ENCODE peak calls at places on chromosome 3, in eight cellular contexts. One of them, this sample, is unnamed.

GRCh38 chr3:84547971-84548970 is 410.5 kb upstream of the CADM2 start:
- DNase-seq in NCI-H1105 treated with DMSO at 0.1 percent for 48 hours: no peak
- DNase-seq in AG20443: peak
- DNase-seq in cardiac fibroblast: peak
- DNase-seq in stimulated activated CD4-positive, alpha-beta T cell treated with anti-CD3 and anti-CD28 coated beads, Interleukin-4, amount 100 ng/mL, for 4 hours: no peak
- DNase-seq in stimulated activated naive CD8-positive, alpha-beta T cell treated with anti-CD3 and anti-CD28 coated beads, Interleukin-15, Interleukin-2, amounts not matched to agents 100 U/mL and 50 U/mL, for 24 hours: no peak
- DNase-seq in neural crest cell: peak
- DNase-seq in activated T-cell treated with anti-CD3 and anti-CD28 coated beads, Interleukin-2, amount 50 U/mL, for 24 hours: no peak
- DNase-seq in this sample: peak

GRCh38 chr3:65979152-65979551 is 59.6 kb downstream of the MAGI1 start:
- DNase-seq in NCI-H1105 treated with DMSO at 0.1 percent for 48 hours: no peak
- DNase-seq in AG20443: peak
- DNase-seq in cardiac fibroblast: peak
- DNase-seq in stimulated activated CD4-positive, alpha-beta T cell treated with anti-CD3 and anti-CD28 coated beads, Interleukin-4, amount 100 ng/mL, for 4 hours: no peak
- DNase-seq in stimulated activated naive CD8-positive, alpha-beta T cell treated with anti-CD3 and anti-CD28 coated beads, Interleukin-15, Interleukin-2, amounts not matched to agents 100 U/mL and 50 U/mL, for 24 hours: no peak
- DNase-seq in neural crest cell: no peak
- DNase-seq in activated T-cell treated with anti-CD3 and anti-CD28 coated beads, Interleukin-2, amount 50 U/mL, for 24 hours: no peak
- DNase-seq in this sample: no peak

GRCh38 chr3:194618858-194619608 is 14.2 kb downstream of the TMEM44 start:
- DNase-seq in NCI-H1105 treated with DMSO at 0.1 percent for 48 hours: no peak
- DNase-seq in AG20443: no peak
- DNase-seq in cardiac fibroblast: no peak
- DNase-seq in stimulated activated CD4-positive, alpha-beta T cell treated with anti-CD3 and anti-CD28 coated beads, Interleukin-4, amount 100 ng/mL, for 4 hours: no peak
- DNase-seq in stimulated activated naive CD8-positive, alpha-beta T cell treated with anti-CD3 and anti-CD28 coated beads, Interleukin-15, Interleukin-2, amounts not matched to agents 100 U/mL and 50 U/mL, for 24 hours: no peak
- DNase-seq in neural crest cell: no peak
- DNase-seq in activated T-cell treated with anti-CD3 and anti-CD28 coated beads, Interleukin-2, amount 50 U/mL, for 24 hours: no peak
- DNase-seq in this sample: no peak

GRCh38 chr3:134031620-134031915 is 1.8 kb upstream of the SLCO2A1 start:
- DNase-seq in NCI-H1105 treated with DMSO at 0.1 percent for 48 hours: no peak
- DNase-seq in AG20443: no peak
- DNase-seq in cardiac fibroblast: no peak
- DNase-seq in stimulated activated CD4-positive, alpha-beta T cell treated with anti-CD3 and anti-CD28 coated beads, Interleukin-4, amount 100 ng/mL, for 4 hours: no peak
- DNase-seq in stimulated activated naive CD8-positive, alpha-beta T cell treated with anti-CD3 and anti-CD28 coated beads, Interleukin-15, Interleukin-2, amounts not matched to agents 100 U/mL and 50 U/mL, for 24 hours: no peak
- DNase-seq in neural crest cell: no peak
- DNase-seq in activated T-cell treated with anti-CD3 and anti-CD28 coated beads, Interleukin-2, amount 50 U/mL, for 24 hours: no peak
- DNase-seq in this sample: no peak

GRCh38 chr3:195805181-195805580 is 6.5 kb downstream of the MUC4 start:
- DNase-seq in NCI-H1105 treated with DMSO at 0.1 percent for 48 hours: no peak
- DNase-seq in AG20443: no peak
- DNase-seq in cardiac fibroblast: no peak
- DNase-seq in stimulated activated CD4-positive, alpha-beta T cell treated with anti-CD3 and anti-CD28 coated beads, Interleukin-4, amount 100 ng/mL, for 4 hours: no peak
- DNase-seq in stimulated activated naive CD8-positive, alpha-beta T cell treated with anti-CD3 and anti-CD28 coated beads, Interleukin-15, Interleukin-2, amounts not matched to agents 100 U/mL and 50 U/mL, for 24 hours: no peak
- DNase-seq in neural crest cell: no peak
- DNase-seq in activated T-cell treated with anti-CD3 and anti-CD28 coated beads, Interleukin-2, amount 50 U/mL, for 24 hours: no peak
- DNase-seq in this sample: no peak

GRCh38 chr3:154684021-154684420 is 254.0 kb upstream of the GPR149 start:
- DNase-seq in NCI-H1105 treated with DMSO at 0.1 percent for 48 hours: no peak
- DNase-seq in AG20443: no peak
- DNase-seq in cardiac fibroblast: no peak
- DNase-seq in stimulated activated CD4-positive, alpha-beta T cell treated with anti-CD3 and anti-CD28 coated beads, Interleukin-4, amount 100 ng/mL, for 4 hours: no peak
- DNase-seq in stimulated activated naive CD8-positive, alpha-beta T cell treated with anti-CD3 and anti-CD28 coated beads, Interleukin-15, Interleukin-2, amounts not matched to agents 100 U/mL and 50 U/mL, for 24 hours: no peak
- DNase-seq in neural crest cell: no peak
- DNase-seq in activated T-cell treated with anti-CD3 and anti-CD28 coated beads, Interleukin-2, amount 50 U/mL, for 24 hours: no peak
- DNase-seq in this sample: no peak

GRCh38 chr3:58074997-58075396 is 66.8 kb downstream of the FLNB start:
- DNase-seq in NCI-H1105 treated with DMSO at 0.1 percent for 48 hours: no peak
- DNase-seq in AG20443: no peak
- DNase-seq in cardiac fibroblast: no peak
- DNase-seq in stimulated activated CD4-positive, alpha-beta T cell treated with anti-CD3 and anti-CD28 coated beads, Interleukin-4, amount 100 ng/mL, for 4 hours: peak
- DNase-seq in stimulated activated naive CD8-positive, alpha-beta T cell treated with anti-CD3 and anti-CD28 coated beads, Interleukin-15, Interleukin-2, amounts not matched to agents 100 U/mL and 50 U/mL, for 24 hours: peak
- DNase-seq in neural crest cell: no peak
- DNase-seq in activated T-cell treated with anti-CD3 and anti-CD28 coated beads, Interleukin-2, amount 50 U/mL, for 24 hours: peak
- DNase-seq in this sample: no peak

GRCh38 chr3:16614033-16615031 is 9.1 kb upstream of the DAZL start:
- DNase-seq in NCI-H1105 treated with DMSO at 0.1 percent for 48 hours: no peak
- DNase-seq in AG20443: no peak
- DNase-seq in cardiac fibroblast: no peak
- DNase-seq in stimulated activated CD4-positive, alpha-beta T cell treated with anti-CD3 and anti-CD28 coated beads, Interleukin-4, amount 100 ng/mL, for 4 hours: no peak
- DNase-seq in stimulated activated naive CD8-positive, alpha-beta T cell treated with anti-CD3 and anti-CD28 coated beads, Interleukin-15, Interleukin-2, amounts not matched to agents 100 U/mL and 50 U/mL, for 24 hours: no peak
- DNase-seq in neural crest cell: no peak
- DNase-seq in activated T-cell treated with anti-CD3 and anti-CD28 coated beads, Interleukin-2, amount 50 U/mL, for 24 hours: no peak
- DNase-seq in this sample: no peak

GRCh38 chr3:196596355-196596754 is 27.9 kb downstream of the FBXO45 start:
- DNase-seq in NCI-H1105 treated with DMSO at 0.1 percent for 48 hours: no peak
- DNase-seq in AG20443: no peak
- DNase-seq in cardiac fibroblast: no peak
- DNase-seq in stimulated activated CD4-positive, alpha-beta T cell treated with anti-CD3 and anti-CD28 coated beads, Interleukin-4, amount 100 ng/mL, for 4 hours: no peak
- DNase-seq in stimulated activated naive CD8-positive, alpha-beta T cell treated with anti-CD3 and anti-CD28 coated beads, Interleukin-15, Interleukin-2, amounts not matched to agents 100 U/mL and 50 U/mL, for 24 hours: no peak
- DNase-seq in neural crest cell: no peak
- DNase-seq in activated T-cell treated with anti-CD3 and anti-CD28 coated beads, Interleukin-2, amount 50 U/mL, for 24 hours: no peak
- DNase-seq in this sample: no peak